ENCODE peak calls at places on chromosomes 4 and X, in six cellular contexts. One of them, this sample, is unnamed.

GRCh38 chr4:68466185-68466584 is 18.9 kb downstream of the TMPRSS11E start:
- DNase-seq in esophagus squamous epithelium: no peak
- DNase-seq in NCI-H1694: no peak
- DNase-seq in fibroblast of mammary gland: peak
- DNase-seq in WERI-Rb-1: no peak
- DNase-seq in EL: peak
- DNase-seq in this sample: peak

GRCh38 chr4:88320780-88321373 is 36.5 kb upstream of the PPM1K start:
- DNase-seq in esophagus squamous epithelium: peak
- DNase-seq in NCI-H1694: no peak
- DNase-seq in fibroblast of mammary gland: no peak
- DNase-seq in WERI-Rb-1: no peak
- DNase-seq in EL: peak
- DNase-seq in this sample: peak

GRCh38 chr4:108172780-108173598 is 4.3 kb upstream of the LEF1 start:
- DNase-seq in esophagus squamous epithelium: no peak
- DNase-seq in NCI-H1694: no peak
- DNase-seq in fibroblast of mammary gland: peak
- DNase-seq in WERI-Rb-1: peak
- DNase-seq in EL: peak
- DNase-seq in this sample: peak

GRCh38 chrX:258291-259040 is 22.7 kb upstream of the PLCXD1 start:
- DNase-seq in esophagus squamous epithelium: no peak
- DNase-seq in NCI-H1694: no peak
- DNase-seq in fibroblast of mammary gland: no peak
- DNase-seq in WERI-Rb-1: peak
- DNase-seq in EL: no peak
- DNase-seq in this sample: no peak

GRCh38 chrX:129823115-129823514 is 20.6 kb downstream of the ZDHHC9 start:
- DNase-seq in esophagus squamous epithelium: no peak
- DNase-seq in NCI-H1694: no peak
- DNase-seq in fibroblast of mammary gland: peak
- DNase-seq in WERI-Rb-1: peak
- DNase-seq in EL: peak
- DNase-seq in this sample: peak

GRCh38 chrX:2351999-2352995 is 148.5 kb downstream of the DHRSX start:
- DNase-seq in esophagus squamous epithelium: no peak
- DNase-seq in NCI-H1694: no peak
- DNase-seq in fibroblast of mammary gland: peak
- DNase-seq in WERI-Rb-1: no peak
- DNase-seq in EL: peak
- DNase-seq in this sample: peak

GRCh38 chr4:94642561-94642866 is 115.2 kb upstream of the BMPR1B start:
- DNase-seq in esophagus squamous epithelium: no peak
- DNase-seq in NCI-H1694: no peak
- DNase-seq in fibroblast of mammary gland: peak
- DNase-seq in WERI-Rb-1: peak
- DNase-seq in EL: peak
- DNase-seq in this sample: peak

GRCh38 chr4:108774809-108775530 is 12.1 kb upstream of the ETNPPL start:
- DNase-seq in esophagus squamous epithelium: no peak
- DNase-seq in NCI-H1694: no peak
- DNase-seq in fibroblast of mammary gland: no peak
- DNase-seq in WERI-Rb-1: no peak
- DNase-seq in EL: no peak
- DNase-seq in this sample: no peak

GRCh38 chr4:1246111-1246881 is 2.6 kb downstream of the CTBP1 start:
- DNase-seq in esophagus squamous epithelium: no peak
- DNase-seq in NCI-H1694: no peak
- DNase-seq in fibroblast of mammary gland: no peak
- DNase-seq in WERI-Rb-1: peak
- DNase-seq in EL: no peak
- DNase-seq in this sample: no peak

GRCh38 chrX:107934262-107934661 is 47.9 kb downstream of the TEX13B start:
- DNase-seq in esophagus squamous epithelium: no peak
- DNase-seq in NCI-H1694: no peak
- DNase-seq in fibroblast of mammary gland: no peak
- DNase-seq in WERI-Rb-1: no peak
- DNase-seq in EL: no peak
- DNase-seq in this sample: no peak

GRCh38 chr4:14864365-14864762 is 137.9 kb upstream of the CPEB2 start:
- DNase-seq in esophagus squamous epithelium: no peak
- DNase-seq in NCI-H1694: no peak
- DNase-seq in fibroblast of mammary gland: no peak
- DNase-seq in WERI-Rb-1: no peak
- DNase-seq in EL: no peak
- DNase-seq in this sample: no peak

GRCh38 chr4:6926681-6927478 is 17.3 kb downstream of the TBC1D14 start:
- DNase-seq in esophagus squamous epithelium: no peak
- DNase-seq in NCI-H1694: no peak
- DNase-seq in fibroblast of mammary gland: peak
- DNase-seq in WERI-Rb-1: no peak
- DNase-seq in EL: no peak
- DNase-seq in this sample: no peak

GRCh38 chr4:89803036-89803435 is 33.9 kb downstream of the SNCA start:
- DNase-seq in esophagus squamous epithelium: no peak
- DNase-seq in NCI-H1694: no peak
- DNase-seq in fibroblast of mammary gland: no peak
- DNase-seq in WERI-Rb-1: no peak
- DNase-seq in EL: no peak
- DNase-seq in this sample: no peak

GRCh38 chrX:42783456-42783855 is 5.5 kb upstream of the PPP1R2C start:
- DNase-seq in esophagus squamous epithelium: no peak
- DNase-seq in NCI-H1694: no peak
- DNase-seq in fibroblast of mammary gland: no peak
- DNase-seq in WERI-Rb-1: no peak
- DNase-seq in EL: peak
- DNase-seq in this sample: no peak

GRCh38 chrX:63739885-63740284 is 45.1 kb downstream of the ARHGEF9 start:
- DNase-seq in esophagus squamous epithelium: no peak
- DNase-seq in NCI-H1694: no peak
- DNase-seq in fibroblast of mammary gland: no peak
- DNase-seq in WERI-Rb-1: no peak
- DNase-seq in EL: no peak
- DNase-seq in this sample: no peak

GRCh38 chr4:24203896-24204295 is 314.0 kb upstream of the PPARGC1A start:
- DNase-seq in esophagus squamous epithelium: no peak
- DNase-seq in NCI-H1694: no peak
- DNase-seq in fibroblast of mammary gland: peak
- DNase-seq in WERI-Rb-1: no peak
- DNase-seq in EL: no peak
- DNase-seq in this sample: no peak

GRCh38 chr4:48578132-48578964 is 88.3 kb downstream of the ZAR1 start:
- DNase-seq in esophagus squamous epithelium: no peak
- DNase-seq in NCI-H1694: peak
- DNase-seq in fibroblast of mammary gland: peak
- DNase-seq in WERI-Rb-1: peak
- DNase-seq in EL: peak
- DNase-seq in this sample: peak

GRCh38 chr4:153116101-153116680 is 88.1 kb upstream of the TRIM2 start:
- DNase-seq in esophagus squamous epithelium: no peak
- DNase-seq in NCI-H1694: no peak
- DNase-seq in fibroblast of mammary gland: no peak
- DNase-seq in WERI-Rb-1: no peak
- DNase-seq in EL: no peak
- DNase-seq in this sample: no peak

GRCh38 chrX:99242001-99242400 is 1168.1 kb downstream of the PCDH19 start:
- DNase-seq in esophagus squamous epithelium: no peak
- DNase-seq in NCI-H1694: no peak
- DNase-seq in fibroblast of mammary gland: no peak
- DNase-seq in WERI-Rb-1: no peak
- DNase-seq in EL: no peak
- DNase-seq in this sample: no peak

GRCh38 chrX:125604448-125604847 is 284.8 kb downstream of the TEX13C start:
- DNase-seq in esophagus squamous epithelium: no peak
- DNase-seq in NCI-H1694: no peak
- DNase-seq in fibroblast of mammary gland: no peak
- DNase-seq in WERI-Rb-1: no peak
- DNase-seq in EL: no peak
- DNase-seq in this sample: no peak

GRCh38 chr4:158769175-158769831 is 477 bp downstream of the FNIP2 start:
- DNase-seq in esophagus squamous epithelium: no peak
- DNase-seq in NCI-H1694: no peak
- DNase-seq in fibroblast of mammary gland: peak
- DNase-seq in WERI-Rb-1: peak
- DNase-seq in EL: peak
- DNase-seq in this sample: no peak

GRCh38 chr4:151917145-151917775 is 156.5 kb upstream of the GATB start:
- DNase-seq in esophagus squamous epithelium: no peak
- DNase-seq in NCI-H1694: no peak
- DNase-seq in fibroblast of mammary gland: peak
- DNase-seq in WERI-Rb-1: no peak
- DNase-seq in EL: no peak
- DNase-seq in this sample: peak

GRCh38 chr4:146585761-146586333 is 52.8 kb upstream of the POU4F2 start:
- DNase-seq in esophagus squamous epithelium: no peak
- DNase-seq in NCI-H1694: no peak
- DNase-seq in fibroblast of mammary gland: peak
- DNase-seq in WERI-Rb-1: no peak
- DNase-seq in EL: peak
- DNase-seq in this sample: peak

GRCh38 chr4:184402740-184403383 is 71.5 kb downstream of the IRF2 start:
- DNase-seq in esophagus squamous epithelium: no peak
- DNase-seq in NCI-H1694: no peak
- DNase-seq in fibroblast of mammary gland: no peak
- DNase-seq in WERI-Rb-1: no peak
- DNase-seq in EL: no peak
- DNase-seq in this sample: no peak

GRCh38 chr4:54230479-54231418 is 1.7 kb downstream of the PDGFRA start:
- DNase-seq in esophagus squamous epithelium: no peak
- DNase-seq in NCI-H1694: no peak
- DNase-seq in fibroblast of mammary gland: peak
- DNase-seq in WERI-Rb-1: no peak
- DNase-seq in EL: peak
- DNase-seq in this sample: peak

GRCh38 chrX:112642349-112642748 is 37.4 kb downstream of the LHFPL1 start:
- DNase-seq in esophagus squamous epithelium: no peak
- DNase-seq in NCI-H1694: peak
- DNase-seq in fibroblast of mammary gland: peak
- DNase-seq in WERI-Rb-1: peak
- DNase-seq in EL: peak
- DNase-seq in this sample: peak

GRCh38 chr4:41095973-41096372 is 118.4 kb downstream of the APBB2 start:
- DNase-seq in esophagus squamous epithelium: no peak
- DNase-seq in NCI-H1694: no peak
- DNase-seq in fibroblast of mammary gland: peak
- DNase-seq in WERI-Rb-1: no peak
- DNase-seq in EL: peak
- DNase-seq in this sample: peak

GRCh38 chr4:622996-623913 is 2.1 kb upstream of the PDE6B start:
- DNase-seq in esophagus squamous epithelium: no peak
- DNase-seq in NCI-H1694: no peak
- DNase-seq in fibroblast of mammary gland: no peak
- DNase-seq in WERI-Rb-1: no peak
- DNase-seq in EL: peak
- DNase-seq in this sample: no peak

GRCh38 chr4:123825596-123826291 is 429.1 kb downstream of the SPRY1 start:
- DNase-seq in esophagus squamous epithelium: no peak
- DNase-seq in NCI-H1694: no peak
- DNase-seq in fibroblast of mammary gland: peak
- DNase-seq in WERI-Rb-1: no peak
- DNase-seq in EL: peak
- DNase-seq in this sample: peak

GRCh38 chrX:154505726-154506125 is 10.3 kb downstream of the FAM3A start:
- DNase-seq in esophagus squamous epithelium: no peak
- DNase-seq in NCI-H1694: no peak
- DNase-seq in fibroblast of mammary gland: peak
- DNase-seq in WERI-Rb-1: no peak
- DNase-seq in EL: peak
- DNase-seq in this sample: peak

GRCh38 chrX:12988797-12989196 is 13.9 kb downstream of the TMSB4X start:
- DNase-seq in esophagus squamous epithelium: no peak
- DNase-seq in NCI-H1694: no peak
- DNase-seq in fibroblast of mammary gland: peak
- DNase-seq in WERI-Rb-1: no peak
- DNase-seq in EL: peak
- DNase-seq in this sample: peak

GRCh38 chr4:141021397-141022194 is 111.7 kb downstream of the RNF150 start:
- DNase-seq in esophagus squamous epithelium: no peak
- DNase-seq in NCI-H1694: peak
- DNase-seq in fibroblast of mammary gland: peak
- DNase-seq in WERI-Rb-1: no peak
- DNase-seq in EL: no peak
- DNase-seq in this sample: no peak

GRCh38 chrX:132592880-132593279 is 104.0 kb upstream of the MBNL3 start:
- DNase-seq in esophagus squamous epithelium: no peak
- DNase-seq in NCI-H1694: no peak
- DNase-seq in fibroblast of mammary gland: peak
- DNase-seq in WERI-Rb-1: peak
- DNase-seq in EL: no peak
- DNase-seq in this sample: no peak

GRCh38 chr4:169418846-169419245 is 148.1 kb upstream of the SH3RF1 start:
- DNase-seq in esophagus squamous epithelium: no peak
- DNase-seq in NCI-H1694: no peak
- DNase-seq in fibroblast of mammary gland: no peak
- DNase-seq in WERI-Rb-1: no peak
- DNase-seq in EL: peak
- DNase-seq in this sample: no peak

GRCh38 chr4:6884341-6884870 is 25.2 kb upstream of the TBC1D14 start:
- DNase-seq in esophagus squamous epithelium: no peak
- DNase-seq in NCI-H1694: no peak
- DNase-seq in fibroblast of mammary gland: no peak
- DNase-seq in WERI-Rb-1: no peak
- DNase-seq in EL: no peak
- DNase-seq in this sample: no peak

GRCh38 chr4:22988526-22988925 is 295.8 kb downstream of the GBA3 start:
- DNase-seq in esophagus squamous epithelium: no peak
- DNase-seq in NCI-H1694: no peak
- DNase-seq in fibroblast of mammary gland: no peak
- DNase-seq in WERI-Rb-1: no peak
- DNase-seq in EL: no peak
- DNase-seq in this sample: peak

GRCh38 chr4:169922632-169923276 is 103.4 kb downstream of the MFAP3L start:
- DNase-seq in esophagus squamous epithelium: no peak
- DNase-seq in NCI-H1694: no peak
- DNase-seq in fibroblast of mammary gland: peak
- DNase-seq in WERI-Rb-1: no peak
- DNase-seq in EL: no peak
- DNase-seq in this sample: no peak

GRCh38 chr4:79653871-79654270 is 245.8 kb upstream of the GK2 start:
- DNase-seq in esophagus squamous epithelium: no peak
- DNase-seq in NCI-H1694: peak
- DNase-seq in fibroblast of mammary gland: peak
- DNase-seq in WERI-Rb-1: no peak
- DNase-seq in EL: no peak
- DNase-seq in this sample: peak